ENCODE peak calls at places on chromosome 20, in five cellular contexts. J is thoracic aorta, C is DND-41, Y is body of pancreas, U is K562. Q is an unnamed sample. For H3K9me3, the result is how much of the 10 kb centered on the place peaks cover.

GRCh38 chr20:5061209-5061608 is 58.5 kb downstream of the PCNA start:
- ATAC-seq in C (no peak), U (no peak), J (no peak), Y (no peak), Q (no peak)

GRCh38 chr20:43537921-43538854 is 20.6 kb upstream of the SGK2 start:
- ATAC-seq in U (peak), J (no peak), C (peak), Y (peak), Q (no peak)

GRCh38 chr20:9225879-9226278 is 157.0 kb downstream of the PLCB4 start:
- ATAC-seq in U (no peak), Y (no peak), C (no peak), J (no peak), Q (peak)

GRCh38 chr20:49276201-49276894 is 1.5 kb downstream of the ZNFX1 start:
- ATAC-seq in J (peak), C (no peak), Y (no peak), U (no peak), Q (no peak)

GRCh38 chr20:57433658-57434389 is 42.6 kb downstream of the RBM38 start:
- ATAC-seq in U (peak), Y (no peak), J (no peak), C (no peak), Q (no peak)

GRCh38 chr20:1934578-1935573 is 39.7 kb downstream of the SIRPA start:
- ATAC-seq in U (no peak), Y (peak), J (peak), C (no peak), Q (peak)

GRCh38 chr20:49955167-49955566 is 19.0 kb downstream of the RNF114 start:
- ATAC-seq in Y (no peak), J (no peak), U (no peak), C (no peak), Q (no peak)

GRCh38 chr20:1721687-1722512 is 64.3 kb upstream of the SIRPG start:
- ATAC-seq in J (no peak), U (no peak), C (no peak), Y (no peak), Q (no peak)

GRCh38 chr20:35595456-35595855 is 20.2 kb upstream of the SPAG4 start:
- ATAC-seq in C (no peak), Y (no peak), J (no peak), U (no peak), Q (no peak)

GRCh38 chr20:40110241-40110910 is 578.7 kb downstream of the MAFB start:
- ATAC-seq in J (no peak), U (no peak), C (no peak), Y (no peak), Q (peak)

GRCh38 chr20:63234693-63235398 is 859 bp upstream of the BIRC7 start:
- ATAC-seq in U (peak), J (no peak), C (peak), Y (peak), Q (no peak)

GRCh38 chr20:16003310-16003709 is 569.9 kb downstream of the KIF16B start:
- ATAC-seq in U (no peak), Y (no peak), C (no peak), J (no peak), Q (no peak)

GRCh38 chr20:16005612-16006493 is 567.4 kb downstream of the KIF16B start:
- ATAC-seq in Y (no peak), U (no peak), C (no peak), J (no peak), Q (no peak)

GRCh38 chr20:16001286-16001685 is 572.0 kb downstream of the KIF16B start:
- ATAC-seq in J (no peak), U (no peak), C (no peak), Y (no peak), Q (no peak)

GRCh38 chr20:16007164-16007563 is 566.1 kb downstream of the KIF16B start:
- ATAC-seq in Y (no peak), C (no peak), U (no peak), J (no peak), Q (no peak)

DNA sequence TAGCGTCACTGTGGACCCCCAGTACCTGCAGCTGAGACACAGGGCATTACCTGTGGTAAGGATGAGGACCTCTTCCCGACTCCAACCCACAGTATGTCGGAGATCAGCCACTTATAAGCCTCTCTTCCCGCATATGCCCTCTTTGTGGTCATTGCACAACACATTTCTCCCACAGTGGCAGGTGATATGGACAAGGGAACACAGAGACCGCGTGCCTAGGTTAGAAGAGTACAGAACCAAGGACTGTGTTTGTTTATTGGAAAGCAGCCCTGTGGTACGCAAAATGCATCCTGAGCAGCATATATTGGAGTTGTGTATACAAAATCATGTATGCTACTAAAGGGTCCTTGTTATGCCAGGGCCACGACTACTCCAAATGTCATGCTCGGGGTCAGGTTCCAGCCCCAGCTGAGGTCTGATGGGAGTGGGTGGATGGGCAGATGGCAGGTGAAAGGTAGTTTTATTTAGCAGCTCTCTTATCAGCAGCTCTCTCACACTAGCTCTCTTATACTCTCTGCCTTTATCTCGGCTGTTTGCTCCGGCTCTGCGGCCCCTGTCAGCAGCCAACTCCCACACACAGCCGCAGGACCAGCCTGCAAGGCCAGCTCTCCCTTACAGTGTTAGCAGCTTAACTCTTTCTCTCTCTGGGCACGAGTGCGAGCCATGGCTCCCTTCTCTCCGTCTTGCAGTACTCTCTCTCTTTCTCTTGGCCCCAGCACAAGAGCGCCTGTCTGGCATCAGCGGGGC is 569.0 kb downstream of the KIF16B start:
- ATAC-seq in Y (no peak), J (no peak), U (no peak), C (no peak), Q (no peak)
- H3K9me3 ChIP-seq in Y (under half), J (under half), U (under half), C (under half), Q (under half)

GRCh38 chr20:59623583-59623982 is 19.2 kb downstream of the PHACTR3 start:
- ATAC-seq in Y (no peak), J (no peak), C (no peak), U (no peak), Q (no peak)
- H3K9me3 ChIP-seq in Y (under half), J (under half), C (under half), U (under half), Q (under half)

GRCh38 chr20:15812696-15813095 is 760.6 kb downstream of the KIF16B start:
- ATAC-seq in C (no peak), U (no peak), J (no peak), Y (no peak), Q (no peak)
- H3K9me3 ChIP-seq in C (under half), U (under half), J (under half), Y (under half), Q (under half)

DNA sequence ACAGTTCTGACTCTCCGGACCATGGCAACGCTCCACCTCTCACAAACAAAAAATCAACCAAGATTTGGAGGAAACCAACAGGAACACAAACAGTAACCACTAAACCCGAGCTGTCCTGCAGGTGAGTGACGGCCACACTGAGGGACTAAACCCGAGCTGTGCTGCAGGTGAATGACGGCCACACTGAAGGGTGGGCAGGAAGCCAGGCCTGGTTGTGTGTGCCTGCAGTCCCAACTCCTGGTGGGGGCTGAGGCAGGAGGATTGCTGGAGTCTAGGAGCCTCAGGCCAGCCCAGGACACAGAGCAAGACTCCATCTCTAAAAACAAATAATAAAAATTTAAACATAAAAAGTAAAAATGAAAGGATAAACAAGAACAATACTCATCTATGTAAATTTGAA is 80.6 kb downstream of the TAF4 start:
- ATAC-seq in Y (no peak), J (no peak), U (no peak), C (no peak), Q (no peak)
- H3K9me3 ChIP-seq in Y (under half), J (under half), U (under half), C (under half), Q (under half)

GRCh38 chr20:62116558-62117361 is 5.5 kb upstream of the LSM14B start:
- ATAC-seq in C (no peak), Y (no peak), U (no peak), J (no peak), Q (no peak)

GRCh38 chr20:62117362-62117646 is 5.0 kb upstream of the LSM14B start:
- ATAC-seq in J (no peak), U (no peak), Y (no peak), C (no peak), Q (no peak)

GRCh38 chr20:62114894-62115293 is 7.4 kb upstream of the LSM14B start:
- ATAC-seq in J (no peak), U (peak), Y (no peak), C (no peak), Q (no peak)

GRCh38 chr20:62111148-62111547 is 11.1 kb upstream of the LSM14B start:
- ATAC-seq in Y (no peak), U (no peak), C (no peak), J (no peak), Q (no peak)

DNA sequence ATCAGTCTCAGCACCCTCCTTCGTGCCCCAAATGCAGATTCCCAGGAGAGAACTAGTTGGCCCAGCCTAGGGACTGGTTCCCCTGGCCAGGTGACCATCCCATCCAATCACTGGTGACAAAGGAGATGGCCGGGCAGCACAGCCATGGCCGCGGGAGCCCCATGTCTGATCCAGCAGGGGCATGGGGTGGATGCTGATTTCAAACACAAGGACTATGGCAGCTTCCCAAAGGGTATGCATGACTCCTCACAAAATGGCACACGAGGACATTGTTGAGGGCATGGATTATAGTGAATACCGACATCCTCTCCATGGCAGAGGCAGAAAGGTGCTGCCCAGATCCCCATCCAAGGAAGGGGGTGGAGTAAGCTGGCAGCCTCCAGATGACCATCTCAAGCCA is 9.9 kb upstream of the LSM14B start:
- ATAC-seq in C (no peak), Y (no peak), J (no peak), U (no peak), Q (no peak)
- H3K9me3 ChIP-seq in C (under half), Y (under half), J (under half), U (under half), Q (half or more)

Q was measured in gastroesophageal sphincter.